ENCODE peak calls at places on chromosome 5, in six cellular contexts. One of them, this sample, is unnamed.

GRCh38 chr5:132497488-132497997 is 7.0 kb upstream of the IRF1 start:
- DNase-seq in tibial artery: peak
- DNase-seq in epithelial cell of esophagus: peak
- DNase-seq in AG04450: peak
- DNase-seq in HFF-Myc: peak
- DNase-seq in K562: no peak
- DNase-seq in this sample: peak

GRCh38 chr5:33969572-33970452 is 14.7 kb downstream of the SLC45A2 start:
- DNase-seq in tibial artery: no peak
- DNase-seq in HFF-Myc: peak
- DNase-seq in K562: peak
- DNase-seq in epithelial cell of esophagus: peak
- DNase-seq in AG04450: peak
- DNase-seq in this sample: no peak

GRCh38 chr5:21642321-21642720 is 1210.8 kb downstream of the CDH12 start:
- DNase-seq in K562: no peak
- DNase-seq in tibial artery: no peak
- DNase-seq in AG04450: no peak
- DNase-seq in HFF-Myc: no peak
- DNase-seq in epithelial cell of esophagus: no peak
- DNase-seq in this sample: no peak

GRCh38 chr5:58188287-58188651 is 271.6 kb downstream of the PLK2 start:
- DNase-seq in epithelial cell of esophagus: peak
- DNase-seq in K562: no peak
- DNase-seq in tibial artery: no peak
- DNase-seq in AG04450: peak
- DNase-seq in HFF-Myc: no peak
- DNase-seq in this sample: peak

GRCh38 chr5:157959355-157959754 is 100.4 kb upstream of the CLINT1 start:
- DNase-seq in epithelial cell of esophagus: no peak
- DNase-seq in HFF-Myc: no peak
- DNase-seq in K562: no peak
- DNase-seq in tibial artery: no peak
- DNase-seq in AG04450: no peak
- DNase-seq in this sample: no peak

GRCh38 chr5:68252678-68253520 is 37.3 kb downstream of the PIK3R1 start:
- DNase-seq in epithelial cell of esophagus: peak
- DNase-seq in K562: peak
- DNase-seq in AG04450: peak
- DNase-seq in HFF-Myc: peak
- DNase-seq in tibial artery: peak
- DNase-seq in this sample: no peak

GRCh38 chr5:160269017-160269416 is 39.7 kb downstream of the FABP6 start:
- DNase-seq in K562: no peak
- DNase-seq in epithelial cell of esophagus: peak
- DNase-seq in tibial artery: peak
- DNase-seq in AG04450: peak
- DNase-seq in HFF-Myc: peak
- DNase-seq in this sample: peak

GRCh38 chr5:84578226-84578625 is 193.5 kb upstream of the EDIL3 start:
- DNase-seq in tibial artery: no peak
- DNase-seq in K562: no peak
- DNase-seq in AG04450: no peak
- DNase-seq in HFF-Myc: no peak
- DNase-seq in epithelial cell of esophagus: no peak
- DNase-seq in this sample: no peak

GRCh38 chr5:135747824-135748223 is 86.6 kb upstream of the SLC25A48 start:
- DNase-seq in K562: no peak
- DNase-seq in epithelial cell of esophagus: no peak
- DNase-seq in AG04450: no peak
- DNase-seq in HFF-Myc: no peak
- DNase-seq in tibial artery: no peak
- DNase-seq in this sample: no peak

GRCh38 chr5:173592050-173592669 is 24.3 kb downstream of the BOD1 start:
- DNase-seq in K562: peak
- DNase-seq in tibial artery: no peak
- DNase-seq in epithelial cell of esophagus: peak
- DNase-seq in AG04450: no peak
- DNase-seq in HFF-Myc: no peak
- DNase-seq in this sample: no peak

GRCh38 chr5:72110401-72111013 is 3.2 kb downstream of the MAP1B start:
- DNase-seq in HFF-Myc: no peak
- DNase-seq in tibial artery: peak
- DNase-seq in epithelial cell of esophagus: peak
- DNase-seq in AG04450: no peak
- DNase-seq in K562: peak
- DNase-seq in this sample: no peak

GRCh38 chr5:1793301-1793740 is 6.3 kb downstream of the MRPL36 start:
- DNase-seq in HFF-Myc: no peak
- DNase-seq in K562: no peak
- DNase-seq in tibial artery: peak
- DNase-seq in epithelial cell of esophagus: no peak
- DNase-seq in AG04450: no peak
- DNase-seq in this sample: no peak

GRCh38 chr5:179733764-179734126 is 1.1 kb downstream of the MAML1 start:
- DNase-seq in tibial artery: no peak
- DNase-seq in epithelial cell of esophagus: no peak
- DNase-seq in HFF-Myc: no peak
- DNase-seq in K562: no peak
- DNase-seq in AG04450: no peak
- DNase-seq in this sample: no peak

GRCh38 chr5:109855056-109855455 is 165.3 kb downstream of the MAN2A1 start:
- DNase-seq in epithelial cell of esophagus: peak
- DNase-seq in K562: no peak
- DNase-seq in tibial artery: no peak
- DNase-seq in HFF-Myc: no peak
- DNase-seq in AG04450: no peak
- DNase-seq in this sample: no peak

GRCh38 chr5:89286320-89286719 is 403.3 kb upstream of the MEF2C start:
- DNase-seq in epithelial cell of esophagus: no peak
- DNase-seq in K562: no peak
- DNase-seq in HFF-Myc: no peak
- DNase-seq in tibial artery: no peak
- DNase-seq in AG04450: no peak
- DNase-seq in this sample: no peak

GRCh38 chr5:111099058-111099778 is 7.1 kb downstream of the WDR36 start:
- DNase-seq in AG04450: no peak
- DNase-seq in tibial artery: no peak
- DNase-seq in epithelial cell of esophagus: no peak
- DNase-seq in HFF-Myc: no peak
- DNase-seq in K562: no peak
- DNase-seq in this sample: no peak

GRCh38 chr5:126462239-126463014 is 39.2 kb downstream of the GRAMD2B start:
- DNase-seq in HFF-Myc: no peak
- DNase-seq in tibial artery: no peak
- DNase-seq in K562: no peak
- DNase-seq in AG04450: no peak
- DNase-seq in epithelial cell of esophagus: peak
- DNase-seq in this sample: no peak

GRCh38 chr5:84696651-84697050 is 312.0 kb upstream of the EDIL3 start:
- DNase-seq in epithelial cell of esophagus: peak
- DNase-seq in HFF-Myc: no peak
- DNase-seq in AG04450: peak
- DNase-seq in K562: no peak
- DNase-seq in tibial artery: no peak
- DNase-seq in this sample: no peak

GRCh38 chr5:31029925-31030324 is 163.6 kb upstream of the CDH6 start:
- DNase-seq in epithelial cell of esophagus: no peak
- DNase-seq in HFF-Myc: no peak
- DNase-seq in tibial artery: no peak
- DNase-seq in K562: peak
- DNase-seq in AG04450: no peak
- DNase-seq in this sample: no peak

GRCh38 chr5:43227655-43228054 is 35.6 kb downstream of the NIM1K start:
- DNase-seq in epithelial cell of esophagus: peak
- DNase-seq in AG04450: peak
- DNase-seq in tibial artery: no peak
- DNase-seq in K562: peak
- DNase-seq in HFF-Myc: peak
- DNase-seq in this sample: no peak

GRCh38 chr5:170475269-170476000 is 28.4 kb upstream of the KCNIP1 start:
- DNase-seq in K562: no peak
- DNase-seq in AG04450: no peak
- DNase-seq in HFF-Myc: no peak
- DNase-seq in epithelial cell of esophagus: no peak
- DNase-seq in tibial artery: no peak
- DNase-seq in this sample: no peak

GRCh38 chr5:151084363-151084762 is 3.5 kb upstream of the TNIP1 start:
- DNase-seq in AG04450: no peak
- DNase-seq in epithelial cell of esophagus: no peak
- DNase-seq in K562: no peak
- DNase-seq in HFF-Myc: no peak
- DNase-seq in tibial artery: no peak
- DNase-seq in this sample: no peak

GRCh38 chr5:151080620-151081425 is at the start of gene TNIP1:
- DNase-seq in HFF-Myc: no peak
- DNase-seq in epithelial cell of esophagus: peak
- DNase-seq in tibial artery: peak
- DNase-seq in AG04450: no peak
- DNase-seq in K562: peak
- DNase-seq in this sample: no peak

GRCh38 chr5:151082976-151083651 is 2.3 kb upstream of the TNIP1 start:
- DNase-seq in K562: no peak
- DNase-seq in AG04450: no peak
- DNase-seq in HFF-Myc: no peak
- DNase-seq in epithelial cell of esophagus: peak
- DNase-seq in tibial artery: no peak
- DNase-seq in this sample: no peak

GRCh38 chr5:151081426-151082273 is 816 bp upstream of the TNIP1 start:
- DNase-seq in epithelial cell of esophagus: peak
- DNase-seq in K562: peak
- DNase-seq in HFF-Myc: no peak
- DNase-seq in tibial artery: no peak
- DNase-seq in AG04450: no peak
- DNase-seq in this sample: no peak

GRCh38 chr5:151082274-151082902 is 1.6 kb upstream of the TNIP1 start:
- DNase-seq in HFF-Myc: no peak
- DNase-seq in tibial artery: no peak
- DNase-seq in AG04450: no peak
- DNase-seq in epithelial cell of esophagus: peak
- DNase-seq in K562: peak
- DNase-seq in this sample: no peak
- TF ChIP-seq CTCF in HFF-Myc: peak
- TF ChIP-seq CTCF in tibial artery: peak
- TF ChIP-seq CTCF in AG04450: peak
- TF ChIP-seq CTCF in epithelial cell of esophagus: peak
- TF ChIP-seq CTCF in K562: peak
- TF ChIP-seq CTCF in this sample: peak

GRCh38 chr5:22855824-22856223 is 2.7 kb upstream of the CDH12 start:
- DNase-seq in epithelial cell of esophagus: no peak
- DNase-seq in K562: no peak
- DNase-seq in AG04450: no peak
- DNase-seq in tibial artery: no peak
- DNase-seq in HFF-Myc: no peak
- DNase-seq in this sample: no peak

GRCh38 chr5:22850981-22851380 is 2.2 kb downstream of the CDH12 start:
- DNase-seq in epithelial cell of esophagus: no peak
- DNase-seq in tibial artery: no peak
- DNase-seq in AG04450: no peak
- DNase-seq in K562: no peak
- DNase-seq in HFF-Myc: no peak
- DNase-seq in this sample: no peak

GRCh38 chr5:22852807-22853670 is at the start of gene CDH12:
- DNase-seq in K562: no peak
- DNase-seq in AG04450: no peak
- DNase-seq in HFF-Myc: no peak
- DNase-seq in epithelial cell of esophagus: peak
- DNase-seq in tibial artery: no peak
- DNase-seq in this sample: no peak
- H3K4me3 ChIP-seq in K562: no peak
- H3K4me3 ChIP-seq in AG04450: peak
- H3K4me3 ChIP-seq in HFF-Myc: no peak
- H3K4me3 ChIP-seq in epithelial cell of esophagus: peak
- H3K4me3 ChIP-seq in tibial artery: peak
- H3K4me3 ChIP-seq in this sample: no peak

DNA sequence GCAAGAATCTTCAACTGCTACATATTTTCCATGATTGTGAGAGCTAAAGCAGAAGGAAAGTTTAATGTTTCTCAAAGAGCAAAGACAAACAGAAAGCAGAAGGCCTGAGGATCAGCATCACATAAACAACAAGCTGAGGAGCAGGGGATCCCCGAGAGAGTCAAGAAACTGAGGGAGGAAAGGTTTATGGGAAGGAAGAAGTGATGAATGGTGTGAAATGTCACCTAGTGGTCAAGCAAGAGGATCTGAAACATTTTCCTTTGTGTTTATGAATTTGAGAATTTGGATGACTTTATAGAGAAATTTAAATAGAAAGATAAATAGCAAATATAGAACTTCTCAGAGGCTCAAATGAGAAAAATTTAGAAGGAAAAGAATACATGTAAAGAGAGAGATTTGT is 481.9 kb downstream of the CHSY3 start:
- DNase-seq in K562: no peak
- DNase-seq in tibial artery: no peak
- DNase-seq in AG04450: no peak
- DNase-seq in HFF-Myc: no peak
- DNase-seq in epithelial cell of esophagus: no peak
- DNase-seq in this sample: no peak
- TF ChIP-seq CTCF in K562: no peak
- TF ChIP-seq CTCF in tibial artery: no peak
- TF ChIP-seq CTCF in AG04450: no peak
- TF ChIP-seq CTCF in HFF-Myc: no peak
- TF ChIP-seq CTCF in epithelial cell of esophagus: no peak
- TF ChIP-seq CTCF in this sample: no peak

DNA sequence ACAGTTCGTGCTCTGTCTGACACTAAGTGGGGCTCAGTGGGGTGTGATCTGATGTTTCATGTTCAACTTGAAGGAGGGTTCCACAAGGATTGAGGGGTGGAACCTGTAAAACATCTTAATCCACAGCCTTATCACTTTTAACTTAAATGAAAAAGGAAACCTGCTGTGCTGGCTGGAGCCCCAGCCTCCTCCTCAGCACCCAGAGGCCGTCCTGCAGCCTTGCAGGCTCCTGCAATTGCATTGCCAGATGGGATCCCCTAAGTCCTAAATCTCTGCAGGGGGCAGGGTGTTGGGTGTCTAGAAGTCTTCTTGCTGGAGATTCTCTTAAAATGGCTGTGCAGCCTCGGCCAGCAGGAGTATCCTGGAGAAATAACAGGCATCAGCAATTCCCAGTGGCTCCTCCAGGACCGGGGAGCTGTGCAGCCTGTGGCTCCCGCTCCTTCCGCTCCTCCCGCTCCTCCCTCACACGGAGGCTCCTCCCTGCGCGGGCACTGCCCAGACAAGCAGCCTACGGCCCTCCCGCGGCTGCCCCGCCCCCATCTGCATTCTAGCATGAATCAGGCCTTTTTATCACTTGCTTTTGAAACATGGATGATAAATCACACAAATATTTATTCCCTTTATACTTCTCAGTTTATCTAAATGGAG is 131.0 kb downstream of the ADAMTS16 start:
- DNase-seq in epithelial cell of esophagus: peak
- DNase-seq in HFF-Myc: peak
- DNase-seq in K562: peak
- DNase-seq in tibial artery: peak
- DNase-seq in AG04450: no peak
- DNase-seq in this sample: peak
- H3K4me3 ChIP-seq in epithelial cell of esophagus: no peak
- H3K4me3 ChIP-seq in HFF-Myc: no peak
- H3K4me3 ChIP-seq in K562: no peak
- H3K4me3 ChIP-seq in tibial artery: peak
- H3K4me3 ChIP-seq in AG04450: no peak
- H3K4me3 ChIP-seq in this sample: no peak

GRCh38 chr5:147512640-147513334 is 2.9 kb upstream of the DPYSL3 start:
- DNase-seq in epithelial cell of esophagus: no peak
- DNase-seq in tibial artery: no peak
- DNase-seq in AG04450: no peak
- DNase-seq in K562: no peak
- DNase-seq in HFF-Myc: no peak
- DNase-seq in this sample: no peak
- TF ChIP-seq CTCF in epithelial cell of esophagus: no peak
- TF ChIP-seq CTCF in tibial artery: no peak
- TF ChIP-seq CTCF in AG04450: no peak
- TF ChIP-seq CTCF in K562: no peak
- TF ChIP-seq CTCF in HFF-Myc: no peak
- TF ChIP-seq CTCF in this sample: no peak